ENCODE peak calls at places on chromosomes 5 and 9, in five cellular contexts. A, R, U, C and V are unnamed samples.

GRCh38 chr9:81416476-81417298 is 272.7 kb downstream of the TLE1 start:
- DNase-seq in A (no peak), R (no peak), U (no peak), C (peak), V (no peak)

GRCh38 chr9:127172066-127172707 is 49.8 kb upstream of the ANGPTL2 start:
- DNase-seq in A (peak), R (no peak), U (peak), C (no peak), V (no peak)

GRCh38 chr9:136661641-136662325 is 933 bp upstream of the EGFL7 start:
- DNase-seq in A (no peak), R (peak), U (no peak), C (no peak), V (no peak)

GRCh38 chr5:61275841-61276240 is 56.2 kb upstream of the ZSWIM6 start:
- DNase-seq in A (no peak), R (no peak), U (peak), C (peak), V (no peak)

GRCh38 chr5:134463991-134464760 is 52.5 kb upstream of the CDKN2AIPNL start:
- DNase-seq in A (no peak), R (no peak), U (no peak), C (no peak), V (peak)

GRCh38 chr9:119307471-119307870 is 61.8 kb downstream of the BRINP1 start:
- DNase-seq in A (no peak), R (no peak), U (no peak), C (no peak), V (no peak)

GRCh38 chr5:74056789-74057164 is 430.8 kb downstream of the ARHGEF28 start:
- DNase-seq in A (no peak), R (no peak), U (no peak), C (peak), V (no peak)

GRCh38 chr5:129379406-129379805 is 80.7 kb upstream of the ADAMTS19 start:
- DNase-seq in A (no peak), R (no peak), U (no peak), C (no peak), V (no peak)

GRCh38 chr5:131109540-131110255 is 55.4 kb downstream of the HINT1 start:
- DNase-seq in A (no peak), R (no peak), U (peak), C (peak), V (no peak)

GRCh38 chr5:10286552-10287227 is 21.0 kb downstream of the CMBL start:
- DNase-seq in A (no peak), R (no peak), U (peak), C (peak), V (no peak)

GRCh38 chr9:2420488-2421056 is 201.0 kb upstream of the VLDLR start:
- DNase-seq in A (no peak), R (no peak), U (no peak), C (no peak), V (no peak)

GRCh38 chr5:160844177-160844576 is 7.8 kb downstream of the ATP10B start:
- DNase-seq in A (no peak), R (no peak), U (no peak), C (no peak), V (no peak)

GRCh38 chr5:43680286-43680685 is 77.3 kb downstream of the NNT start:
- DNase-seq in A (no peak), R (no peak), U (no peak), C (no peak), V (no peak)

GRCh38 chr9:83081846-83082245 is 18.9 kb upstream of the RASEF start:
- DNase-seq in A (no peak), R (no peak), U (no peak), C (no peak), V (no peak)

GRCh38 chr9:133732351-133733073 is 5.6 kb downstream of the SARDH start:
- DNase-seq in A (no peak), R (no peak), U (no peak), C (no peak), V (no peak)

GRCh38 chr9:110502842-110503241 is 76.7 kb downstream of the SVEP1 start:
- DNase-seq in A (no peak), R (no peak), U (no peak), C (no peak), V (no peak)

GRCh38 chr9:37997636-37998374 is 71.2 kb downstream of the SHB start:
- DNase-seq in A (no peak), R (no peak), U (no peak), C (peak), V (no peak)

GRCh38 chr5:92890841-92891244 is 690.2 kb downstream of the NR2F1-AS1 start:
- DNase-seq in A (no peak), R (no peak), U (no peak), C (no peak), V (no peak)

GRCh38 chr9:126125577-126125976 is 201.1 kb upstream of the MVB12B start:
- DNase-seq in A (no peak), R (no peak), U (no peak), C (no peak), V (no peak)

GRCh38 chr5:64213568-64213967 is 47.9 kb downstream of the RNF180 start:
- DNase-seq in A (no peak), R (no peak), U (no peak), C (no peak), V (no peak)

GRCh38 chr9:115694014-115694413 is 459.6 kb upstream of the PAPPA start:
- DNase-seq in A (no peak), R (no peak), U (no peak), C (peak), V (no peak)

GRCh38 chr5:176481659-176482213 is 33.6 kb downstream of the FAF2 start:
- DNase-seq in A (no peak), R (no peak), U (no peak), C (no peak), V (no peak)

GRCh38 chr5:31161772-31162171 is 31.7 kb upstream of the CDH6 start:
- DNase-seq in A (no peak), R (no peak), U (no peak), C (no peak), V (no peak)

GRCh38 chr9:136773386-136774044 is 9.2 kb upstream of the LCN15 start:
- DNase-seq in A (no peak), R (no peak), U (peak), C (no peak), V (no peak)

GRCh38 chr9:128120741-128121465 is 6.6 kb downstream of the PTGES2 start:
- DNase-seq in A (no peak), R (no peak), U (no peak), C (no peak), V (no peak)

GRCh38 chr9:111691686-111692329 is 30.4 kb downstream of the GNG10 start:
- DNase-seq in A (no peak), R (no peak), U (no peak), C (peak), V (no peak)

GRCh38 chr9:75914936-75915335 is 24.5 kb downstream of the PCSK5 start:
- DNase-seq in A (no peak), R (no peak), U (no peak), C (no peak), V (no peak)

GRCh38 chr5:19058216-19058615 is 929.8 kb downstream of the CDH18 start:
- DNase-seq in A (no peak), R (no peak), U (no peak), C (no peak), V (no peak)

GRCh38 chr5:124162782-124163532 is 583.5 kb downstream of the ZNF608 start:
- DNase-seq in A (no peak), R (no peak), U (peak), C (no peak), V (no peak)

GRCh38 chr9:81112638-81113037 is 576.7 kb downstream of the TLE1 start:
- DNase-seq in A (no peak), R (no peak), U (no peak), C (no peak), V (no peak)

GRCh38 chr9:70046274-70047070 is 2.8 kb downstream of the MAMDC2 start:
- DNase-seq in A (no peak), R (no peak), U (no peak), C (no peak), V (no peak)

GRCh38 chr5:60568646-60569045 is 131.3 kb downstream of the DEPDC1B start:
- DNase-seq in A (no peak), R (no peak), U (no peak), C (no peak), V (no peak)

GRCh38 chr9:122930541-122930932 is 775 bp downstream of the ZBTB26 start:
- DNase-seq in A (no peak), R (no peak), U (no peak), C (no peak), V (no peak)

GRCh38 chr9:122936464-122936863 is 4.4 kb upstream of the RABGAP1 start:
- DNase-seq in A (no peak), R (no peak), U (no peak), C (no peak), V (no peak)

GRCh38 chr9:122929803-122930354 is 1.4 kb downstream of the ZBTB26 start:
- DNase-seq in A (no peak), R (no peak), U (no peak), C (no peak), V (no peak)

GRCh38 chr9:122930933-122931850 is at the start of gene ZBTB26:
- DNase-seq in A (peak), R (peak), U (peak), C (peak), V (peak)

GRCh38 chr9:122931851-122932199 is 513 bp upstream of the ZBTB26 start:
- DNase-seq in A (no peak), R (no peak), U (no peak), C (peak), V (no peak)
- TF ChIP-seq CTCF in A (no peak), R (no peak), U (no peak), C (no peak), V (no peak)

DNA sequence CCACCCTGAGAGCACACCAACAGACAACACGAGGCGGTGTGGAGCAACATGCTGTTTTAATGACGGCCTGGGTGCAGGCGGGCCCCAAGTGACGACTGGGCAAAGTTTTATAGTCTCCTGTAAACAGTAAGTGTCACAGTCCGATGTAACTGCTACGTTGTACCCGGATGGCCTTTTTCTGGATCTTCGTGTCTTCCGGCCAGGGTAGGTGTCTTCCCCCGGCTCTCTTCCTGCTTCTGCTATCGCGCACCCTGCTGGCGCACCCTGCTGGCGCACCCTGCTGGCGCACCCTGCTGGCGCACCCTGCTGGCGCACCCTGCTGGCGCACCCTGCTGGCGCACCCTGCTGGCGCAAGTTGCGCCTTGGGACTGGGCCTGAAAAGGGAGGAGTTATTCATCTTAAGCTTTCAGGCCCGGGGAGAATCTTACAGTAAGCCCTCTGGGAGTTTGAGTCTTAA is 143.0 kb upstream of the TARS1 start:
- DNase-seq in A (no peak), R (no peak), U (no peak), C (no peak), V (no peak)
- TF ChIP-seq CTCF in A (no peak), R (no peak), U (no peak), C (peak), V (no peak)

DNA sequence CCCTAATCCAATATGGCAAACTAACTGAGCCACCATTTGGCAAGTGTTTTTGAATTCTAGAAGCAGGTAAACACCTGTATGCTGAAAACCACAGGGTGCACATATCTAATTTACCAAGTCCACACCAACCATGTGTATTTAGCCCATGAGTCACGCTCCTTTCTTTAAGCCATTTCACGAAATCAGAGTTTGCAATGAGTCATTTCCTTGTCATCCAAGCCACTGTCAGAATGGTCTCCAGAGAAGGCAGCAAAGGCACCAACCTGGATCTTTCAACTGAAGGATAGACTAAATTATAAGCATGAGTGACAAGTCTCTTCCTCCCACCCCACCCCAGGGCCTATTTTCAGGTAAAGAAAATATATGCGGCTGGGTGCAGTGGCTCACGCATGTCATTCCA is 110.0 kb downstream of the PAX5 start:
- DNase-seq in A (no peak), R (no peak), U (no peak), C (peak), V (no peak)
- TF ChIP-seq CTCF in A (no peak), R (no peak), U (no peak), C (no peak), V (no peak)

GRCh38 chr5:96664669-96665068 is 2.5 kb downstream of the CAST start:
- DNase-seq in A (no peak), R (no peak), U (no peak), C (no peak), V (no peak)

GRCh38 chr5:96661841-96662724 is at the start of gene CAST:
- DNase-seq in A (peak), R (peak), U (peak), C (peak), V (peak)

GRCh38 chr5:96661101-96661840 is 905 bp upstream of the CAST start:
- DNase-seq in A (no peak), R (peak), U (peak), C (peak), V (no peak)

GRCh38 chr5:96663608-96664007 is 1.4 kb downstream of the CAST start:
- DNase-seq in A (no peak), R (no peak), U (no peak), C (no peak), V (no peak)

GRCh38 chr5:96662725-96663513 is 743 bp downstream of the CAST start:
- DNase-seq in A (peak), R (peak), U (peak), C (peak), V (peak)
- TF ChIP-seq CTCF in A (no peak), R (no peak), U (peak), C (no peak), V (no peak)